ENCODE peak calls at places on chromosomes 12 and 14, in eight cellular contexts. E is hepatocyte; N is Daoy; V is HepG2; L is stimulated activated CD8-positive, alpha-beta memory T cell treated with anti-CD3 and anti-CD28 coated beads, Interleukin-7, amount 100 ng/mL, for 4 hours; G is fibroblast of the aortic adventitia; A is T-helper 17 cell; Z is Calu3. R is an unnamed sample.

GRCh38 chr12:46938071-46938678 is 112.4 kb upstream of the SLC38A4 start:
- DNase-seq in E (no peak), N (no peak), V (peak; percentile 40), L (no peak), G (no peak), A (no peak), Z (no peak), R (no peak)

GRCh38 chr14:101673873-101674272 is 87.6 kb upstream of the PPP2R5C start:
- DNase-seq in E (no peak), N (no peak), V (no peak), L (no peak), G (no peak), A (no peak), Z (no peak), R (no peak)

GRCh38 chr12:7959278-7960063 is 23.5 kb upstream of the SLC2A3 start:
- DNase-seq in E (peak; percentile 18), N (peak; percentile 56), V (peak; percentile 44), L (peak; percentile 29), G (peak; percentile 15), A (no peak), Z (no peak), R (no peak)

GRCh38 chr12:96271469-96272199 is 77.5 kb downstream of the ELK3 start:
- DNase-seq in E (no peak), N (no peak), V (no peak), L (no peak), G (peak; percentile 82), A (no peak), Z (no peak), R (no peak)

GRCh38 chr14:97713023-97713422 is 915.8 kb downstream of the VRK1 start:
- DNase-seq in E (peak; percentile 57), N (peak; percentile 67), V (no peak), L (no peak), G (peak; percentile 25), A (no peak), Z (no peak), R (no peak)

GRCh38 chr12:46174919-46175318 is 93.9 kb downstream of the SLC38A1 start:
- DNase-seq in E (no peak), N (no peak), V (no peak), L (no peak), G (no peak), A (no peak), Z (no peak), R (no peak)

GRCh38 chr14:21219120-21219519 is 50.1 kb downstream of the HNRNPC start:
- DNase-seq in E (no peak), N (no peak), V (no peak), L (no peak), G (no peak), A (no peak), Z (no peak), R (no peak)

GRCh38 chr14:69535230-69535848 is 39.3 kb downstream of the CCDC177 start:
- DNase-seq in E (peak; percentile 72), N (peak; percentile 63), V (peak; percentile 37), L (no peak), G (peak; percentile 66), A (no peak), Z (peak; percentile 52), R (no peak)

GRCh38 chr14:91308337-91308736 is 63.8 kb upstream of the GPR68 start:
- DNase-seq in E (no peak), N (no peak), V (no peak), L (no peak), G (no peak), A (no peak), Z (no peak), R (no peak)

GRCh38 chr12:112740387-112740934 is 51.1 kb upstream of the RPH3A start:
- DNase-seq in E (no peak), N (no peak), V (no peak), L (no peak), G (no peak), A (no peak), Z (no peak), R (no peak)

R was measured in HS-27A.